ENCODE peak calls at places on chromosomes 5 and 9, in four cellular contexts. One of them, this sample, is unnamed. For H3K4me1, the result is how much of the 10 kb centered on the place peaks cover.

GRCh38 chr5:40395241-40395640 is 284.5 kb upstream of the PTGER4 start:
- DNase-seq in OCI-LY7: no peak
- DNase-seq in mammary epithelial cell: no peak
- DNase-seq in H1: no peak
- DNase-seq in this sample: no peak

GRCh38 chr5:103057208-103058130 is 62.5 kb downstream of the GIN1 start:
- DNase-seq in OCI-LY7: no peak
- DNase-seq in mammary epithelial cell: peak
- DNase-seq in H1: no peak
- DNase-seq in this sample: no peak

GRCh38 chr5:126055348-126055729 is 367.9 kb upstream of the GRAMD2B start:
- DNase-seq in OCI-LY7: no peak
- DNase-seq in mammary epithelial cell: no peak
- DNase-seq in H1: no peak
- DNase-seq in this sample: peak

GRCh38 chr5:180557201-180557809 is 34.0 kb downstream of the SCGB3A1 start:
- DNase-seq in OCI-LY7: no peak
- DNase-seq in mammary epithelial cell: no peak
- DNase-seq in H1: no peak
- DNase-seq in this sample: no peak

GRCh38 chr5:74625742-74626241 is 14.7 kb downstream of the ENC1 start:
- DNase-seq in OCI-LY7: peak
- DNase-seq in mammary epithelial cell: peak
- DNase-seq in H1: no peak
- DNase-seq in this sample: no peak

GRCh38 chr9:133370680-133371079 is 5.2 kb downstream of the SURF4 start:
- DNase-seq in OCI-LY7: no peak
- DNase-seq in mammary epithelial cell: no peak
- DNase-seq in H1: no peak
- DNase-seq in this sample: no peak

GRCh38 chr5:169641253-169641652 is 4.2 kb downstream of the DOCK2 start:
- DNase-seq in OCI-LY7: no peak
- DNase-seq in mammary epithelial cell: peak
- DNase-seq in H1: no peak
- DNase-seq in this sample: peak

GRCh38 chr5:157464518-157465171 is 4.6 kb downstream of the NIPAL4 start:
- DNase-seq in OCI-LY7: no peak
- DNase-seq in mammary epithelial cell: peak
- DNase-seq in H1: no peak
- DNase-seq in this sample: peak

GRCh38 chr9:83544002-83544698 is 5.9 kb upstream of the FRMD3 start:
- DNase-seq in OCI-LY7: peak
- DNase-seq in mammary epithelial cell: peak
- DNase-seq in H1: no peak
- DNase-seq in this sample: peak

GRCh38 chr5:165996484-165996883 is 2295.0 kb upstream of the WWC1 start:
- DNase-seq in OCI-LY7: no peak
- DNase-seq in mammary epithelial cell: no peak
- DNase-seq in H1: no peak
- DNase-seq in this sample: no peak

GRCh38 chr9:107907715-107908114 is 418.1 kb upstream of the KLF4 start:
- DNase-seq in OCI-LY7: no peak
- DNase-seq in mammary epithelial cell: no peak
- DNase-seq in H1: no peak
- DNase-seq in this sample: no peak

GRCh38 chr9:93595861-93596365 is 19.5 kb downstream of the PHF2 start:
- DNase-seq in OCI-LY7: no peak
- DNase-seq in mammary epithelial cell: no peak
- DNase-seq in H1: peak
- DNase-seq in this sample: no peak

GRCh38 chr5:138565100-138565821 is 9.9 kb downstream of the HSPA9 start:
- DNase-seq in OCI-LY7: no peak
- DNase-seq in mammary epithelial cell: no peak
- DNase-seq in H1: no peak
- DNase-seq in this sample: no peak
- H3K4me3 ChIP-seq in OCI-LY7: no peak
- H3K4me3 ChIP-seq in mammary epithelial cell: no peak
- H3K4me3 ChIP-seq in H1: no peak
- H3K4me3 ChIP-seq in this sample: no peak

DNA sequence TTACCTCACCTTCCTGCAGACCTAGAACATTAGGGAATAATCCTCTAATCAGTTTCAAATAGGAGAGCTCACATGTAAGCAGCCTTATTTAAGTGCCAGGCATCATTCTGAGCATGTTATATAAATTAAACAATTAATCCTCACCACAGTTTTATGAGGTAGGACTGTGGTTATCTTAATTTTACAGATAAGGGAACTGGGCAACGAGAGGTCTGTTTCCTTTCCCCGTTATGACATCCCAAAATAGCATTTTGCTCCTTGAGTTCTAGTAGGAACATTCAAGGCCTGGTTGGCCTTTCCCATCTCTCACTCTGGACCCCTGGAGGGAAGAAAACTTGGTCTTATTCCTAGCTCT is 19.1 kb upstream of the IFNB1 start:
- DNase-seq in OCI-LY7: no peak
- DNase-seq in mammary epithelial cell: no peak
- DNase-seq in H1: no peak
- DNase-seq in this sample: no peak
- H2AFZ ChIP-seq in OCI-LY7: peak
- H2AFZ ChIP-seq in mammary epithelial cell: peak
- H2AFZ ChIP-seq in H1: no peak
- H2AFZ ChIP-seq in this sample: peak

DNA sequence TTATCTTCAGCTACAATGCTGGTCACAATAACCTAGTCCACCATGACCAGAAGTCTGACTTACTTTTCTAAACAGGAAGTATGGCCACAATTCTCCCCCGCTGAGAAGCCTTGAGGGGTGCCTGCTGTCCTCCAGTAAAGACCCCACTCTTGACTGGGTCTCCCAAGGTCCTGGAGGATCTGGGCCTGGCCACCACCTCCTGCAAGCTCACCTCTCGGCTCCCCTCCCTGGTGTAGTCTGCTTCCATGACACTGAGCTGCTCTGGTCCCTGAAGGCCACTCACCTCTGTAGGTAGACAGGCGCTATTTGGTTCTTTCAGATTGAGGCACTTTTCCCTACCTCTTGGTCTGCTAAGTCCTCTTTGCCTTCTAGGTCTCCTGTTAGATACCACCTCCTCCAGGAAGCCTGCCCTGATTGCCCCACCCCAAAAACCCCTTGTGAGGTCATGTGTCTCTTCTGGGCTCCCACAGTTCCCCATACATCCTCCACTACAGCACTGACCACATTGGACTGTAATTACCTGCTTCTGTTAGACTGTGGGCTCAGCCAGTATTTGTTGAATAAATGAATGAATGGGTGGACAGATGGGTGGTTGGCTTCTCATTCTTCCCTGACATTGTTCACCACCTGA is 62.6 kb upstream of the IER5L start:
- DNase-seq in OCI-LY7: no peak
- DNase-seq in mammary epithelial cell: no peak
- DNase-seq in H1: no peak
- DNase-seq in this sample: no peak
- H3K4me1 ChIP-seq in OCI-LY7: under half
- H3K4me1 ChIP-seq in mammary epithelial cell: under half
- H3K4me1 ChIP-seq in H1: under half
- H3K4me1 ChIP-seq in this sample: under half

GRCh38 chr9:111251453-111251837 is 78.6 kb downstream of the OR2K2 start:
- DNase-seq in OCI-LY7: no peak
- DNase-seq in mammary epithelial cell: no peak
- DNase-seq in H1: no peak
- DNase-seq in this sample: no peak

GRCh38 chr9:111253742-111254437 is 76.1 kb downstream of the OR2K2 start:
- DNase-seq in OCI-LY7: no peak
- DNase-seq in mammary epithelial cell: no peak
- DNase-seq in H1: no peak
- DNase-seq in this sample: no peak

GRCh38 chr9:111250836-111251452 is 79.1 kb downstream of the OR2K2 start:
- DNase-seq in OCI-LY7: no peak
- DNase-seq in mammary epithelial cell: no peak
- DNase-seq in H1: no peak
- DNase-seq in this sample: no peak
- H3K4me3 ChIP-seq in OCI-LY7: no peak
- H3K4me3 ChIP-seq in mammary epithelial cell: no peak
- H3K4me3 ChIP-seq in H1: no peak
- H3K4me3 ChIP-seq in this sample: no peak

DNA sequence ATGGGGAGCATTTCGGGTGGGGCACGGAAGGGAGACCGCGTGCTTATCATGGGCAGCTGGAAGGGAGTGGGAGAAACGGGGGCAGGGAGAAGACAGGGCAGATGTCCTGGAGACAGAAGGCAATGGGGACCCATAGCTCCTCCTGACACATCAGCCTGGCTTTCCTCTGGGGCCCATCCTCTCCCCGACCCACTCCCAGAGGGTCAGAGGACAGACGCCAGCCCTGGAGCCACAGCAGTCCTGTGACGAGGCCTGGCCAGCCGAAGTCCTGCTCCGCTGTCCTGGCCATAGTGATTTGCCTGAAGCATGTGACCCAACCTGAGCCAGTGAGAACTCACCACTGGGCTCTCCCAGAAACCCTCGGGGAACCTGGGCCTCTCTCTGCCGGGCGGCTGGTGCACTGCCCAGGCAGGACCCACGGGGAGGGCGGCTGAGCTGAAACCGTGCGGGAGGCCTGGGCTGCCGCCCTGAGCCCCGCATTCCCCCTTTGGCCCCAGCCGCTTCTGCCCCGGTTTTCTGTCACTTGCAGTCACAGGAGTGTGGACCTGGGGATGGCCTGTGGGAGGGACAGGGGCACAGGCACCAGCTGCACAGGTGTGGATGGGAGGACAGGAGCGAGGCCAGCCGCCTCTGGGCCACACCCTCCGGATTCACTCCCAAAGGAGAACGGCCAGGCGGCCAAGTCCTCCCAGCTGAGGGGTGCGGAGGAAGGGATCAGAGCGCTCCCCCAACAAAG is 19.8 kb downstream of the ADAMTS2 start:
- DNase-seq in OCI-LY7: no peak
- DNase-seq in mammary epithelial cell: no peak
- DNase-seq in H1: no peak
- DNase-seq in this sample: no peak
- H2AFZ ChIP-seq in OCI-LY7: no peak
- H2AFZ ChIP-seq in mammary epithelial cell: no peak
- H2AFZ ChIP-seq in H1: no peak
- H2AFZ ChIP-seq in this sample: no peak

GRCh38 chr5:124661317-124662141 is 84.9 kb downstream of the ZNF608 start:
- DNase-seq in OCI-LY7: no peak
- DNase-seq in mammary epithelial cell: peak
- DNase-seq in H1: no peak
- DNase-seq in this sample: peak
- H3K4me1 ChIP-seq in OCI-LY7: half or more
- H3K4me1 ChIP-seq in mammary epithelial cell: under half
- H3K4me1 ChIP-seq in H1: under half
- H3K4me1 ChIP-seq in this sample: under half

DNA sequence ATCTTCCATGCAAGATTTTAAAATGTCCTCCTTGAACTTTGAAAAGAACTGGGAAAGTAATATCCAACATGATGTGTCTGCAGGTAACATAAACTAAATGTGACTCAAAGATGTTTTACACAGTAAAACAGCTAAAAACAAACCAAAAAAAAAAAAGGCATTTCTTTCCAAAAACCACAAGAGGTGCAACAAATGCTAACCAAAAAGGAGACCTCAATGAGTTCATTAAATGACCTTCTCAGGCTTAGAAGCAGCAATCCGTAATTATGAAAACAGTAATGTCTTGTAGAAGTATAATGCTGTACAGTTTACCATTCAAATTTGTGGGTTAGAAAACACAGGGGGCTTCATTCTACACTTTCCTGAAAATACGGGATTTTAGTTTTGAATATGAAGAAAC is 2.5 kb downstream of the RNF145 start:
- DNase-seq in OCI-LY7: no peak
- DNase-seq in mammary epithelial cell: no peak
- DNase-seq in H1: no peak
- DNase-seq in this sample: peak
- H3K4me3 ChIP-seq in OCI-LY7: peak
- H3K4me3 ChIP-seq in mammary epithelial cell: peak
- H3K4me3 ChIP-seq in H1: no peak
- H3K4me3 ChIP-seq in this sample: peak

GRCh38 chr5:124951105-124951504 is 204.7 kb upstream of the ZNF608 start:
- DNase-seq in OCI-LY7: no peak
- DNase-seq in mammary epithelial cell: no peak
- DNase-seq in H1: no peak
- DNase-seq in this sample: no peak

GRCh38 chr5:124952079-124952478 is 205.6 kb upstream of the ZNF608 start:
- DNase-seq in OCI-LY7: peak
- DNase-seq in mammary epithelial cell: no peak
- DNase-seq in H1: no peak
- DNase-seq in this sample: peak

GRCh38 chr5:124951676-124952075 is 205.2 kb upstream of the ZNF608 start:
- DNase-seq in OCI-LY7: peak
- DNase-seq in mammary epithelial cell: no peak
- DNase-seq in H1: no peak
- DNase-seq in this sample: no peak

GRCh38 chr5:124954784-124955183 is 208.3 kb upstream of the ZNF608 start:
- DNase-seq in OCI-LY7: no peak
- DNase-seq in mammary epithelial cell: no peak
- DNase-seq in H1: no peak
- DNase-seq in this sample: no peak

GRCh38 chr5:124952566-124952965 is 206.1 kb upstream of the ZNF608 start:
- DNase-seq in OCI-LY7: peak
- DNase-seq in mammary epithelial cell: no peak
- DNase-seq in H1: no peak
- DNase-seq in this sample: no peak
- H2AFZ ChIP-seq in OCI-LY7: peak
- H2AFZ ChIP-seq in mammary epithelial cell: no peak
- H2AFZ ChIP-seq in H1: no peak
- H2AFZ ChIP-seq in this sample: no peak

DNA sequence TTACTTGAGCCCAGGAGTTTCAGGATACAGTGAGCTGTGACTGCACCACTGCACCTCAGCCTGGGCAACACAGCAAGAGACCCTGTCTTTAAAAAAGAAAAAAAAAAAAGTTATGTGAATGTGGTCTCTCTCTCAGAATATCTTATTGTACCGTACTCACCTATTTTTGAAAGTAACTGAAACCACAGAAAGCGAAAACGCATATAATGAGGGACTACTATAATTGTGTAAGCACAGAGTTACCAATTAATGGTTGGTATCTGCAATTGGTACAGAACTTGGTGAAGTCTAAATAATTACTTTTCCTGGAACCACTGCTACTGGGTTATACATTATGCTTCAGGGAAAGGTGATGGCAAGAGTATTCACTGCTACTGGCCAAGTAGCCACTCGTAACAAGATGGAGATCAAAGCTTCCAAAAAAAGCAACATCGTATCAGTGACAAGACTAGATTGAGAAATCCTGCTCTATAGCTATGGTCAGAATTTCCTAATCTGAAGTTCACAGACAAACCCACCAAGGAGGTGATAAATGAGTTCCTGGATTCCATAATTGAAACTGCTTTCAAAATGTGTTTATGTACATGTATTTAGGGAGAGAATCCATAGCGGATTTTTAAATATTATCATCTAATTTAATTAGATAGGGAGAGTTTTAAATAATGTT is 82.7 kb downstream of the NR6A1 start:
- DNase-seq in OCI-LY7: no peak
- DNase-seq in mammary epithelial cell: no peak
- DNase-seq in H1: no peak
- DNase-seq in this sample: no peak
- H3K4me1 ChIP-seq in OCI-LY7: under half
- H3K4me1 ChIP-seq in mammary epithelial cell: under half
- H3K4me1 ChIP-seq in H1: under half
- H3K4me1 ChIP-seq in this sample: under half